ENCODE peak calls at places on chromosomes 12 and 14, in nine cellular contexts. L is transverse colon, W is AG04450, V is neural crest cell, D is natural killer cell, I is Calu3, C is heart left ventricle, H is left lung, S is progenitor cell of endocrine pancreas. Y is an unnamed sample.

GRCh38 chr12:124338448-124338847 is 43.6 kb downstream of the RFLNA start:
- DNase-seq in W (no peak), C (no peak), S (no peak), V (no peak), L (no peak), H (no peak), D (no peak), I (no peak), Y (no peak)

GRCh38 chr12:14982562-14982961 is 9.7 kb downstream of the PDE6H start:
- DNase-seq in W (no peak), C (no peak), I (no peak), H (no peak), L (no peak), D (no peak), S (no peak), V (no peak), Y (no peak)

GRCh38 chr12:2231011-2231595 is 178.3 kb downstream of the CACNA1C start:
- DNase-seq in W (no peak), D (no peak), L (no peak), H (no peak), C (no peak), V (no peak), I (no peak), S (no peak), Y (no peak)

GRCh38 chr12:64633940-64634337 is 23.6 kb downstream of the RASSF3 start:
- DNase-seq in S (no peak), V (no peak), L (peak; percentile 74), I (peak; percentile 84), W (no peak), C (peak; percentile 82), D (no peak), H (peak; percentile 83), Y (no peak)

GRCh38 chr12:13170892-13171490 is 25.5 kb upstream of the EMP1 start:
- DNase-seq in I (no peak), L (no peak), D (no peak), S (no peak), H (no peak), W (no peak), C (no peak), V (no peak), Y (no peak)

GRCh38 chr14:61240206-61240605 is 40.9 kb downstream of the TMEM30B start:
- DNase-seq in S (no peak), D (no peak), W (no peak), H (no peak), L (no peak), V (no peak), C (no peak), I (no peak), Y (no peak)

GRCh38 chr12:64781374-64782029 is 22.3 kb upstream of the GNS start:
- DNase-seq in S (no peak), H (no peak), W (no peak), I (peak; percentile 36), C (no peak), D (no peak), L (no peak), V (no peak), Y (peak; percentile 38)

GRCh38 chr14:79661762-79662161 is 549.5 kb downstream of the DIO2 start:
- DNase-seq in I (no peak), W (no peak), H (no peak), V (no peak), C (no peak), D (no peak), S (no peak), L (no peak), Y (no peak)

GRCh38 chr12:2287151-2287550 is 234.4 kb downstream of the CACNA1C start:
- DNase-seq in S (no peak), W (no peak), D (no peak), L (no peak), C (peak; percentile 69), H (no peak), I (no peak), V (no peak), Y (no peak)

GRCh38 chr14:68981124-68981523 is 2.0 kb upstream of the ACTN1 start:
- DNase-seq in H (no peak), I (no peak), S (no peak), W (no peak), C (no peak), V (no peak), L (no peak), D (no peak), Y (no peak)

GRCh38 chr14:37232907-37233481 is 35.3 kb downstream of the MIPOL1 start:
- DNase-seq in W (peak; percentile 20), S (no peak), C (no peak), I (peak; percentile 50), V (peak; percentile 9), D (no peak), H (no peak), L (no peak), Y (peak; percentile 7)

GRCh38 chr12:100862600-100863149 is 68.1 kb downstream of the ANO4 start:
- DNase-seq in L (no peak), D (no peak), V (no peak), W (no peak), H (no peak), C (no peak), I (peak; percentile 16), S (no peak), Y (no peak)

GRCh38 chr14:99718031-99718810 is 34.1 kb downstream of the CYP46A1 start:
- DNase-seq in I (no peak), V (no peak), C (no peak), D (no peak), W (no peak), H (peak; percentile 37), S (no peak), L (no peak), Y (peak; percentile 71)

GRCh38 chr14:63787995-63788946 is 60.4 kb upstream of the SGPP1 start:
- DNase-seq in S (no peak), D (no peak), W (no peak), C (no peak), H (no peak), V (no peak), L (no peak), I (no peak), Y (no peak)

GRCh38 chr14:98513558-98513957 is 758.4 kb downstream of the BCL11B start:
- DNase-seq in V (no peak), C (no peak), D (no peak), W (no peak), I (no peak), S (no peak), H (no peak), L (no peak), Y (no peak)

GRCh38 chr12:116765271-116765670 is 27.2 kb downstream of the RNFT2 start:
- DNase-seq in C (no peak), W (no peak), V (no peak), S (no peak), L (no peak), H (no peak), D (no peak), I (no peak), Y (no peak)

DNA sequence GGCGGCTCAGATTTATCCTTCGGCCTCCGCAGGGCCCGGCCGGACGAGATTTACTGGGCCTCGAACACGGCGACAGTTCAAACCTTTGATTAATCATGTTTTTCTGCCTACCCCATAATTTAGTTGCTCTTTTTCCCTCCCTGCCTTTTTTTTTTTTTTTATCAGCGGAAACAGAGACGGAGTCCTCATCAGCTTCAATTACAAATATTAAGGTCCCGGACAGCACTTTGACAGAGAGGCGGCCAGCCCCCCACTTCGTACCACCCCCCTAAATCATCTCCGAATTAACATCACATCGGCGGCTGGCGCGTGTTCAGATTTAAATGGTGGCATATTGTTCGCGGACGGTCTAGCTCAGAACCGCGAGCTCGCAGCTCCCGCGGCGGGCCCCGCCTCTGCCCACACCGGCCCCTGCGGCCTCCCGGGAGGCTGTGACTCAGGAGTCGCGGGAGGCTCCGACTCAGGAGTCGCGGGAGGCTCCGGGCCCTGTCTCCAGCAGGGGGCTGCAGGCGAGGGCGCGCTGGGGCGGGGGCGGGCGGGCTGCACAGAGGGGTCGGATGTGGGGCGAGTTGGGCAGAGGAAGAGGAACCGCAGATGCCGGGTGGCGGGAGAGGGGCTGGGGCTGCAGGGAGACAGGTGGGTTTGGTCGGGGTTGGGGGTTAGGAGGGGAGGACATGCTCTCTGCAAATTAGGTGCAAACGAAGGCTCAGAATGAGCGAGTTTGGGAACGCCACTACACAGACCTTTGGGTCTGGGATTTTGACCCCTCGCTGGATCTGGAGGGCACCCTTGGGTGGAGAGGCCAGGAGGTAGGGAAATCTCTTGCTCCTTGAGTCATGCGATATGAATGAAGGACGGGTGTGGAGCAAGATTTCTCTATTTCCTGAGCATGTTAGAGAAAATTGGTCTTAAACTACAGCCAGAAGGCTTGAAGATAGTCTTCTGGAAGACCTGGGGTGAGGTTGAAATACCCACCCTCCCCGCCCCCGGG is 19.6 kb upstream of the ATP5MC2 start:
- DNase-seq in L (peak; percentile 17), I (peak; percentile 66), C (peak; percentile 41), W (no peak), H (peak; percentile 85), V (peak; percentile 45), S (peak; percentile 31), D (no peak), Y (peak; percentile 38)
- TF ChIP-seq CTCF in L (no peak), I (peak; percentile 48), C (no peak), W (peak; percentile 25), H (no peak), V (peak; percentile 45), S (peak; percentile 32), D (no peak), Y (no peak)

GRCh38 chr14:51805541-51805940 is 54.9 kb upstream of the GNG2 start:
- DNase-seq in I (no peak), H (no peak), V (no peak), W (no peak), S (no peak), L (no peak), C (no peak), D (no peak), Y (no peak)
- TF ChIP-seq CTCF in I (no peak), H (no peak), V (no peak), W (no peak), S (no peak), L (no peak), C (no peak), D (no peak), Y (no peak)

DNA sequence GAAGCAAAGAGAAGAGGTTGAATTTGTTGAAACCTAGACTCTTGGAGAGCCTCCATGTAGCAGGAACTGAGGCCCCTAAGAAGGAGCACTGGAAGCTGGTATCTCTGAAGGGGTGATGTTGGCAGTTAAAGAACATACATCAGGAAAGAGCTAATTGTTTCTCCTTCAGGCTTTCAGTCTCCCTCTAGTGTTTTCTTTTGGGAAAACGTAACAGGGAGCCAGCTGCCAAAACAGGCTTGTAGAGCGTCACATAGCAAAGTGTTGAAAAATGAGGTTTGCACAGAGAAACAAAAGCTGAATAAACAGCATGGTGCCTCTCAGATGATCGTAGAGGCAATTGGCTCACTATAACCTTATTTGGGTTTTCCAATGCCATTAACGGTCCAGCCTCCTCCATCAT is 46.9 kb upstream of the CAND1 start:
- DNase-seq in V (no peak), L (no peak), I (peak; percentile 36), D (no peak), W (no peak), S (no peak), H (no peak), C (no peak), Y (no peak)
- TF ChIP-seq CTCF in V (peak; percentile 58), L (no peak), I (peak; percentile 47), D (no peak), W (peak; percentile 40), S (peak; percentile 56), H (no peak), C (no peak), Y (no peak)

DNA sequence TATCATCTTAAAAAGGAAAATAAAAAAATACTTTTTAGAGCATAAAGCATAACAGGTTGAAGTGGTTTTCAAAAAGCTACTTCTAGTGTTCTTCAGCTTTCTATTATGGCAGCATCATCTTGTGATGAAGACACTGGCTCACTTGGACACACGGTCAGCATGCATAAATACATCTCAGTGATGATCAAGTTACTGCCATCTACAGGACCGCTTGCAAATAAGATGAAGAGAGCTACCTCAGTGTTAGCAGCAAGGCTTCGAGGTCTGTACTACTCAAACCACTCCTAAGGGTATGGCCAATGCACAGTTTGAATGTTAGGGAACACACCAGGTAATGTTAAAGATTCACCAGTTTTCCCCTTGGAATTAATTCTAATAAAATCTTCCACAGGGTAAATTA is 58.8 kb downstream of the GALC start:
- DNase-seq in H (no peak), C (no peak), D (no peak), L (no peak), V (no peak), S (no peak), W (no peak), I (no peak), Y (no peak)
- TF ChIP-seq CTCF in H (no peak), C (no peak), D (no peak), L (no peak), V (no peak), S (no peak), W (no peak), I (no peak), Y (no peak)